ENCODE peak calls at places on chromosomes 3 and 15, in nine cellular contexts. S is HepG2, D is breast epithelium, P is sigmoid colon, G is IMR-90, H is stomach, X is heart left ventricle, C is A549, O is uterus. N is an unnamed sample.

GRCh38 chr3:16848007-16848406 is 36.7 kb upstream of the PLCL2 start:
- DNase-seq in D (no peak), O (no peak), S (no peak), G (no peak), C (no peak), X (no peak), P (no peak), H (no peak), N (no peak)

GRCh38 chr3:13107661-13108060 is 34.4 kb upstream of the IQSEC1 start:
- DNase-seq in H (no peak), D (no peak), S (no peak), X (no peak), G (no peak), O (no peak), C (no peak), P (peak), N (no peak)

GRCh38 chr3:140103986-140104645 is 169.1 kb downstream of the CLSTN2 start:
- DNase-seq in C (no peak), D (no peak), P (no peak), O (no peak), G (no peak), H (no peak), X (no peak), S (no peak), N (no peak)

GRCh38 chr3:50322386-50323091 is at the start of gene HYAL2:
- DNase-seq in P (no peak), C (no peak), O (peak), H (peak), G (no peak), D (no peak), S (no peak), X (peak), N (peak)

GRCh38 chr15:78804391-78804792 is 6.9 kb downstream of the ADAMTS7 start:
- DNase-seq in C (no peak), P (no peak), X (peak), G (no peak), D (no peak), S (no peak), H (no peak), O (no peak), N (peak)

GRCh38 chr3:37862712-37863551 is 1.3 kb downstream of the CTDSPL start:
- DNase-seq in H (no peak), O (no peak), C (no peak), D (no peak), X (peak), G (peak), P (peak), S (peak), N (peak)

GRCh38 chr3:13657660-13658435 is 108.9 kb downstream of the FBLN2 start:
- DNase-seq in S (no peak), O (peak), H (peak), C (peak), G (peak), P (no peak), D (no peak), X (peak), N (peak)

GRCh38 chr3:116770815-116771450 is 61.4 kb downstream of the TUSC7 start:
- DNase-seq in S (peak), P (peak), H (peak), X (peak), O (peak), C (peak), D (peak), G (peak), N (peak)

GRCh38 chr3:161913786-161914389 is 417.3 kb downstream of the OTOL1 start:
- DNase-seq in C (no peak), G (peak), P (no peak), S (peak), O (no peak), H (no peak), D (no peak), X (no peak), N (no peak)

GRCh38 chr3:53196575-53197407 is 35.8 kb downstream of the PRKCD start:
- DNase-seq in O (no peak), H (no peak), P (no peak), S (peak), D (no peak), G (peak), X (no peak), C (no peak), N (no peak)

GRCh38 chr15:57305009-57305408 is 71.3 kb upstream of the CGNL1 start:
- DNase-seq in C (no peak), X (no peak), O (no peak), P (peak), H (no peak), D (no peak), G (no peak), S (no peak), N (no peak)

GRCh38 chr15:56931674-56932507 is 13.4 kb downstream of the TCF12 start:
- DNase-seq in P (no peak), S (peak), D (no peak), C (no peak), G (no peak), H (no peak), X (no peak), O (no peak), N (no peak)

DNA sequence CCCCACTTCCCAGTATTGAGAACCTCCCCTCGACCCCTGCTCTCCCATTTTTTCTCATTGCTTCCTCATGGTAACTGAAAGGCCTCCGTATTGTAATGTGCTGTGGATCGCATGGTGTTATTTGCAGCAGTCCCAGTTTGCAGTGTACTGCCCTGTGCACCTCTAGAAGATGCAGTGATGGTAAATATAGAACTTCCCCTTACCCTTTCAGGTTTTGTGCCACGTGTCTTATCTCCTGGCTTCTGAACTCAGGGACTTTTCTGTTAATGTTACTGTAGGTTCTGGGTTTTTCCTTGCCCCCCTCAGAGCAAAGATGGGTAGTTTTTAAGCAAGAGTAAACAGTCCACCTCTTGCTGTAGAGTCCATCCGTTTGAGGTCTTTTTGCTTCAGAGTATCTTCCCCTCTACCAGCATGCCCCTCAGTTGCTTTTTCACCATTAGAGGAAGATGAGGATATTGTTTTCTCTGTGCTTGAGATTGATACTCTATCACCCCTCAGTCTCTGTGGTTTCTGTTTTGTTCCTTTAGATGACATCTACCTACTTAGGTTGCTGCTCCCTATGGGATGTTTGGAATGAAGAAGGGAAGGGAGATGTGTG is 22.4 kb downstream of the CHD2 start:
- DNase-seq in O (no peak), G (no peak), C (no peak), S (no peak), P (no peak), D (no peak), H (no peak), X (no peak), N (no peak)
- TF ChIP-seq POLR2A in O (no peak), G (no peak), C (no peak), S (no peak), P (no peak), D (no peak), H (no peak), X (no peak), N (no peak)

DNA sequence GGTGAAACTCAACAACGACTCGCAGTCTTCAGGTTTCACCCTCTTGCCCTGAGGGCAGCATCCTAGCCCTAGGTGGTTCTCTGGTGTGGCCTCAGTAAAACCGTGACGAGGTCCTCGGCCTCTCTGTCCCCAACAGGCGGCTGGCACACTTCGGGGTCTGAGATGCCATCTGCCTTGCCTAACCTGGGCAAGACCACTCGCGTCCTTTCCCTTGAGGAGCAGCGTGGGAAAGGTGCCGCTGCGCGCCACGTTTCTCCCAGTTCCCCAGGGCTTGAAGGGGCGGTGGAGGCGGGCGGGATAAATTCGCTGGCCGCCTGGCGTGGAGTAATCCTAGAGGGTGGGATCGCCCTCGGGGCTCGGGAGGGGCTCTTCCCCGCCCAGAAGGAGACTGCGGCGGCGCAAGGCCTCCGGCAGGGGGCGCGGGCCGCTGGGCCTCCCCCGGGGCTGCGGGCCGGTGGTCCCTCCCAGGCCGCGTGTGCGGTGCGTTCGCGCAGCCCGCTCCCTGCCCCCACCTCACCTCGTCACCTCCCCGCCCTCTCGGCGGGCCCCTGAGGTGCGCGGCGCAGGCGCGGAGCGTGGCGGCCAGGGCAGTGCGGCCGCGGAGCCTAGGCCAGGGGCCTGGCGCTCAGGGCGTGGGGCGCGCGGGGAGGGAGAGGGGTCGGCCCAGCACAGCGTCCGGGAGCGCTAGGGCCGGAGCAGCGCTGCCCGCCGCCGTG is at the start of gene ZNF639:
- DNase-seq in G (peak), O (peak), C (peak), H (peak), X (peak), S (peak), P (peak), D (peak), N (peak)
- TF ChIP-seq POLR2A in G (peak), O (peak), C (peak), H (no peak), X (no peak), S (peak), P (no peak), D (no peak), N (peak)

DNA sequence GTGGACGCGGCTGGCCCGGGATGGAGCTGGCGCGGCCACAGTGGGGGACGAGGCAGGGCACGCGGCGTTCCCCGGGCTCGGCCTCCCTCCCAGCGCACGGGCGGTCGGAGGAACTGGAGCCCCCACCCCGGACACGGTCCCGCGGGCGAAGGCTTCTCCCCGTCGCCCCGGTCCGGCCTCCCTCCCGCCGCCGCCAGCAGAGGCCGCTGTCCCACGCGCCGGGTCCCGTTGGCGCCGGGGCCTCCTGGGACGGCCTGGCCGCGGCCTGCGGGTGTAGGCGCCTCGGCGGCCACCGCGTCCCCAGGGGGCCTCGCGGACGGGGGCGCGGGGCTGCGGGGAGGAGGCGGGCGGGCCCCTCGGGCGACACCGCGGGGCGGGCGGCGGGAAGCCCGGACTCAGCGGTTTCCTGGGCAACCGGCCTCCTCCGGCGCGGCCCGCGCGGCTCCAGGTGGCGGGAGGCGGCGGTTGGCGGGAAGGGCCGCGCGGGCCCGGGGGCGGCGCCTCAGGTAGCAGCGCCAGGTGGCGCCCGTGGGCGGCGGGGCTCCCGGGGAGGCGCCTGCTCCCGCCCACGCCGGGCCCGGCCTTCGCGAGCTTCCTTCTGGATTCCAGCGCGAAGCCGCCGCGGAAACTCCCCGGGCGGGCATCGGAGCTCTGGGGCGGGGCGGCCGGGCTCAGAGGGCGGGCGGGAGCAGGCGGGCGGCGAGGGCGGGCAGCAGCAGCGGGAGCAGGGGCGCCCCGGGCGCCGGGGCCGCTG is 26.7 kb downstream of the MELTF start:
- DNase-seq in X (peak), S (peak), O (peak), D (peak), H (peak), G (peak), C (peak), P (peak), N (peak)
- TF ChIP-seq POLR2A in X (no peak), S (no peak), O (peak), D (no peak), H (no peak), G (no peak), C (no peak), P (no peak), N (no peak)

DNA sequence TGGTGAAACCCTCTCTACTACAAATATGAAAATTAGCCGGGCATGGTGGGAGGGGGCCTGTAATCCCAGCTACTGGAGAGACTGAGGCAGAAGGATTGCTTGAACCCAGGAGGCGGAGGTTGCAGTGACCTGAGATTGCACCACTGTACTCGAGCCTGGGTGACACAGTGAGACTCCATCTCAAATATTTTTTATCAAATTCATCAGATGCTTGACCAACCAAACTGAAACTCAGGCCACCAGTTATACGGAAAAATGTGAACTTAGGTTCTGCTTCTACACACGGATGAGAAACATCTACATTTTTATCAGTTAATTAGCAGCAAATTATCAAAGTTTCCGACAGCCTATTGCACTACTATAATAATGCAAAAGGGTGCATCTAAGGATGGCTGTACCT is 4.8 kb downstream of the ARF4 start:
- DNase-seq in O (no peak), C (no peak), X (no peak), H (no peak), S (no peak), G (no peak), D (no peak), P (no peak), N (no peak)
- TF ChIP-seq POLR2A in O (no peak), C (no peak), X (no peak), H (no peak), S (no peak), G (no peak), D (no peak), P (no peak), N (no peak)

DNA sequence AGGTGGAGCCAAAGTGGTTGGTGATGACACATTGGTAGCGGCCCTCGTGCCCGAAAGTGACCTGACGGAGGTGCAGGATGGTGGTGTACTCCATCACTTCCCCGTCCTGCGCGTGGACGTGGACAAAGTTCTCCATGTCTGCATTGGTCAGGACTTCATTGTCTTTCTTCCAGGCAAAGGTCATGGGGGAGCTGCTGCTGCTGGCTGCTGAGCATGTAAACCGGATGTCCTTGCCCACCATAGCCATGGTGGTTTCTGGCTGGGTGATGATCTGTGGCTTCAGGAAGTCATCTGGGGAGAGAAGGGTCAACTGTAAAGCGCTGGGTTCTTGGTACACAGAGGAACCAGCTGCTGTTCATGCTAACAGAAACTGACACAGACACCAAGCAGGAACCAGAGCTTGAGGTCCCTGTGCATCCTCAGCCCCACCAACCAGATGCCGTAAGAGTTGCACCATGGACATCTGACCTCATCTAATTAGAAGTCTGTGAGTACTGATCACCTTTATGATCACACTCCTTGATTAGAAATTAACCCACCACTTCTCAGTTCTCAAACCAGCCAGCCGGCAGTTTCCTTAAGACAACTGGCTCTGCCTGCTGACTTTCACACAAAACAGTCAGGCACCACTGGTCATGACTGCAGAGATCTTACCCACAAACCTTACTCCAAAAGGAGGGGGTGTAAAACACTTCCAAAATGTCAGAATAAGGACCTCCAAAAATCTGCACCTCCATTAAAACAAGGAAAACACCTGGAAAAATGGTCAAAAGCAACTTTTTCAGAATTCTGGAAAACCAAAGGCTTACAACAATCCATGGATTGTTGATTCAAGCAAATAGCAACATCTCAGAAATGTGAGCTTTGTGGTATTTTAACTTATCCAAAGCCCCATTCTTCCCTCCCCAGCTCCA is 114.6 kb downstream of the LRIG1 start:
- DNase-seq in D (no peak), H (no peak), O (no peak), P (no peak), S (no peak), G (no peak), X (no peak), C (no peak), N (peak)
- TF ChIP-seq POLR2A in D (no peak), H (no peak), O (no peak), P (no peak), S (no peak), G (no peak), X (no peak), C (no peak), N (no peak)

GRCh38 chr3:39224288-39224687 is 31.9 kb upstream of the XIRP1 start:
- DNase-seq in O (no peak), G (no peak), H (no peak), D (no peak), C (no peak), X (no peak), S (peak), P (no peak), N (no peak)

GRCh38 chr3:39222462-39222861 is 30.1 kb upstream of the XIRP1 start:
- DNase-seq in C (no peak), P (no peak), H (no peak), X (no peak), D (no peak), O (no peak), G (no peak), S (no peak), N (no peak)

GRCh38 chr3:39222939-39223338 is 30.5 kb upstream of the XIRP1 start:
- DNase-seq in O (no peak), X (no peak), P (no peak), H (no peak), D (no peak), S (no peak), C (no peak), G (no peak), N (no peak)

GRCh38 chr3:39228496-39228895 is 36.1 kb upstream of the XIRP1 start:
- DNase-seq in S (no peak), O (no peak), P (no peak), C (no peak), D (no peak), X (no peak), G (no peak), H (no peak), N (no peak)

DNA sequence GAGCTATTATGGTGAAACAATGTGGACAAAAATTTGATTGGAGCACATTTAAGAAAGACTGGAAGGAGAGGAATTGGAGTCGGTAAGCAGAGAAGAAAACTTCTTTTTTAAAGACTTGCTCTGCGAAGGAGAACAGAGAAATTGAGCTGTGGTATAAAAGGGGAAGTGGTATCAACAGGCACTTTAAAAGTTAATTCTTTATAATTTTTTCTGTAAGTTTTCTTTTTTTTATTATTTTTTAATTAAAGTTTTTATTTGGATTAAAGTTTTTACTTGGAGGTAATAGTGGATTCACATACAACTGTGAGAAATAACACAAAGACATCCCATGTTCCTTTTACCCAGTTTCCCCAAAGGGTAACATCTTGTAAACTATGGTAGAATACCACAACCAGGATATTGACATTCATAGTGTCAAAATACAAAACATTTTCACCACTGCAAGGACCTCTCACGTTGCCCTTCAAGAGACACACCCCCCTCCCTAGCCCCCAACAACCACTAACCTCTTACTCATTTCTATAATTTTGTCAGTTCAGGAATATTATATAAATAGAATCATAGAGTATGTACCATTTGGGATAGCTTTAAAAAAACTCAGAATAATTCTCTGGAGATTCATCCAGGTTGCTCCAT is 33.8 kb upstream of the XIRP1 start:
- DNase-seq in G (no peak), O (no peak), X (no peak), P (no peak), C (no peak), D (no peak), H (no peak), S (no peak), N (no peak)
- TF ChIP-seq POLR2A in G (no peak), O (no peak), X (no peak), P (no peak), C (no peak), D (no peak), H (no peak), S (no peak), N (no peak)

GRCh38 chr3:122058294-122058693 is 3.1 kb downstream of the CD86 start:
- DNase-seq in H (no peak), C (no peak), P (no peak), O (no peak), G (no peak), S (no peak), X (no peak), D (no peak), N (no peak)

GRCh38 chr3:122060044-122060694 is 5.0 kb downstream of the CD86 start:
- DNase-seq in S (no peak), O (no peak), G (no peak), D (no peak), H (no peak), P (no peak), C (no peak), X (no peak), N (no peak)

GRCh38 chr3:122052968-122053367 is 2.2 kb upstream of the CD86 start:
- DNase-seq in C (no peak), S (no peak), O (no peak), P (no peak), X (no peak), H (no peak), D (no peak), G (no peak), N (no peak)

GRCh38 chr3:122057676-122058075 is 2.5 kb downstream of the CD86 start:
- DNase-seq in O (no peak), D (no peak), P (no peak), G (no peak), H (no peak), X (no peak), S (no peak), C (no peak), N (no peak)

DNA sequence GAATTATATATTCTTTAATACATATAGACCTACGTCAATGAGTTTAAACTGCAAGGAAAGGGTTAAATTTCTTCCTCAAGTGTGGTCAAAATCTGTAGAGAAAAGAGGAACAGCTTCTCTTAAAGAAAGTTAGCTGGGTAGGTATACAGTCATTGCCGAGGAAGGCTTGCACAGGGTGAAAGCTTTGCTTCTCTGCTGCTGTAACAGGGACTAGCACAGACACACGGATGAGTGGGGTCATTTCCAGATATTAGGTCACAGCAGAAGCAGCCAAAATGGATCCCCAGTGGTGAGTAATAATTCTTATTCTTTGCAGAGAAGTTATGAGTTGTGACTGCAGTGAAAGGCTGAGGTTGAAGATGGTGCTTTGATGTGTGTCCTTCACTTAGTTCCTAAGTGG is at the start of gene CD86:
- DNase-seq in H (no peak), O (no peak), G (no peak), C (no peak), P (no peak), S (no peak), D (no peak), X (no peak), N (no peak)
- TF ChIP-seq POLR2A in H (no peak), O (no peak), G (no peak), C (no peak), P (peak), S (no peak), D (no peak), X (no peak), N (no peak)